ENCODE peak calls at places on chromosomes 6 and 20, in five cellular contexts. W is GM12864, G is left colon, P is GM10248, Y is psoas muscle. Z is an unnamed sample.

GRCh38 chr20:32580970-32581838 is 3.9 kb downstream of the NOL4L start:
- DNase-seq in W (no peak), P (no peak), G (no peak), Y (no peak), Z (no peak)

GRCh38 chr6:158322724-158323560 is 10.7 kb downstream of the TULP4 start:
- DNase-seq in P (peak), G (no peak), W (no peak), Y (no peak), Z (no peak)

GRCh38 chr6:111985202-111985731 is 68.6 kb upstream of the CCN6 start:
- DNase-seq in G (no peak), P (no peak), Y (no peak), W (no peak), Z (no peak)

GRCh38 chr20:31749223-31749622 is 10.1 kb downstream of the TPX2 start:
- DNase-seq in G (no peak), W (no peak), P (no peak), Y (no peak), Z (no peak)

GRCh38 chr6:35973670-35974222 is 50.7 kb downstream of the SLC26A8 start:
- DNase-seq in Y (no peak), P (peak), G (peak), W (peak), Z (peak)

GRCh38 chr6:125794342-125795137 is 3.8 kb downstream of the NCOA7 start:
- DNase-seq in G (no peak), Y (no peak), W (no peak), P (no peak), Z (no peak)

GRCh38 chr6:160477901-160478300 is 129.7 kb downstream of the SLC22A3 start:
- DNase-seq in Y (no peak), W (no peak), P (no peak), G (no peak), Z (no peak)

GRCh38 chr6:110563711-110564110 is 87.3 kb upstream of the SLC22A16 start:
- DNase-seq in G (no peak), W (no peak), P (no peak), Y (no peak), Z (no peak)

GRCh38 chr20:1484438-1485120 is 6.6 kb downstream of the SIRPB2 start:
- DNase-seq in G (no peak), Y (no peak), P (no peak), W (no peak), Z (no peak)

GRCh38 chr6:143096403-143096802 is 35.7 kb downstream of the AIG1 start:
- DNase-seq in Y (no peak), G (no peak), P (no peak), W (no peak), Z (no peak)

GRCh38 chr6:155287762-155288161 is 23.9 kb downstream of the CLDN20 start:
- DNase-seq in P (no peak), W (no peak), G (no peak), Y (no peak), Z (no peak)

GRCh38 chr6:35081426-35081851 is 59.7 kb downstream of the TCP11 start:
- DNase-seq in G (no peak), Y (no peak), W (no peak), P (no peak), Z (peak)

GRCh38 chr6:27812805-27813626 is 99.2 kb downstream of the OR2B2 start:
- DNase-seq in P (no peak), Y (no peak), W (no peak), G (no peak), Z (no peak)

GRCh38 chr6:149884215-149884614 is 13.7 kb downstream of the RAET1E start:
- DNase-seq in P (no peak), W (no peak), G (no peak), Y (no peak), Z (no peak)

GRCh38 chr6:157811476-157812173 is 11.4 kb upstream of the SNX9 start:
- DNase-seq in W (no peak), G (no peak), P (no peak), Y (no peak), Z (no peak)

GRCh38 chr6:35021014-35021413 is 120.1 kb downstream of the TCP11 start:
- DNase-seq in P (no peak), W (no peak), Y (no peak), G (no peak), Z (no peak)

GRCh38 chr6:75349262-75349984 is 64.8 kb upstream of the TMEM30A start:
- DNase-seq in W (no peak), P (peak), Y (no peak), G (peak), Z (peak)

GRCh38 chr6:30130887-30131862 is 4.8 kb upstream of the TRIM40 start:
- DNase-seq in P (peak), W (peak), G (peak), Y (peak), Z (peak)

GRCh38 chr6:113065606-113066005 is 718.5 kb downstream of the RFPL4B start:
- DNase-seq in W (no peak), G (no peak), P (no peak), Y (no peak), Z (no peak)

GRCh38 chr6:74570044-74570443 is 635.8 kb downstream of the COL12A1 start:
- DNase-seq in G (no peak), P (no peak), W (no peak), Y (no peak), Z (no peak)

GRCh38 chr6:167005350-167006159 is 6.4 kb downstream of the CEP43 start:
- DNase-seq in W (no peak), G (peak), Y (peak), P (no peak), Z (peak)

GRCh38 chr6:43125119-43125518 is 46.0 kb upstream of the SRF start:
- DNase-seq in Y (no peak), G (no peak), P (no peak), W (no peak), Z (no peak)

GRCh38 chr20:4973330-4974097 is 27.8 kb downstream of the SLC23A2 start:
- DNase-seq in W (peak), P (peak), G (peak), Y (peak), Z (peak)

GRCh38 chr20:53872561-53873248 is 197.7 kb downstream of the BCAS1 start:
- DNase-seq in P (peak), Y (no peak), W (no peak), G (no peak), Z (no peak)

GRCh38 chr6:159056432-159056831 is 11.6 kb upstream of the TAGAP start:
- DNase-seq in P (no peak), W (no peak), G (no peak), Y (no peak), Z (no peak)

GRCh38 chr6:7112741-7113313 is 5.1 kb downstream of the RREB1 start:
- DNase-seq in G (peak), P (no peak), W (no peak), Y (no peak), Z (peak)

GRCh38 chr6:117498159-117498558 is 15.7 kb downstream of the DCBLD1 start:
- DNase-seq in P (no peak), Y (no peak), W (no peak), G (no peak), Z (no peak)

GRCh38 chr6:47242483-47243386 is 67.0 kb downstream of the TNFRSF21 start:
- DNase-seq in P (peak), W (peak), Y (peak), G (peak), Z (peak)

GRCh38 chr6:167782698-167783517 is 43.8 kb upstream of the AFDN start:
- DNase-seq in Y (no peak), W (no peak), G (no peak), P (no peak), Z (no peak)

Z was measured in right lobe of liver.